ENCODE peak calls at places on chromosome 20, in nine cellular contexts. P is stimulated activated CD8-positive, alpha-beta memory T cell treated with anti-CD3 and anti-CD28 coated beads, Interleukin-4, amount 100 ng/mL, for 1 hour; Y is HepG2; D is HuH-7; E is Caco-2; Q is HT1080; O is AG09309; M is MG63; U is ACHN. V is an unnamed sample.

GRCh38 chr20:40319741-40320499 is 369.1 kb downstream of the MAFB start:
- DNase-seq in P (no peak), Y (no peak), D (no peak), E (no peak), Q (no peak), O (no peak), M (no peak), U (no peak), V (no peak)

GRCh38 chr20:35695245-35695749 is 3.9 kb downstream of the NFS1 start:
- DNase-seq in P (no peak), Y (peak; percentile 67), D (no peak), E (peak; percentile 30), Q (no peak), O (no peak), M (no peak), U (no peak), V (no peak)

GRCh38 chr20:49795125-49795424 is 17.6 kb upstream of the SLC9A8 start:
- DNase-seq in P (no peak), Y (no peak), D (no peak), E (no peak), Q (no peak), O (no peak), M (no peak), U (no peak), V (no peak)

GRCh38 chr20:15320941-15321340 is 983.5 kb upstream of the FLRT3 start:
- DNase-seq in P (no peak), Y (no peak), D (no peak), E (no peak), Q (no peak), O (no peak), M (peak; percentile 1), U (no peak), V (peak; percentile 48)

GRCh38 chr20:48919882-48920526 is 1.5 kb upstream of the ARFGEF2 start:
- DNase-seq in P (no peak), Y (peak; percentile 98), D (peak; percentile 83), E (no peak), Q (no peak), O (no peak), M (no peak), U (no peak), V (no peak)

GRCh38 chr20:47353697-47354387 is 2.7 kb downstream of the ZMYND8 start:
- DNase-seq in P (no peak), Y (no peak), D (no peak), E (no peak), Q (no peak), O (no peak), M (no peak), U (peak; percentile 55), V (no peak)

GRCh38 chr20:6976096-6976495 is 208.6 kb downstream of the BMP2 start:
- DNase-seq in P (no peak), Y (no peak), D (no peak), E (no peak), Q (no peak), O (no peak), M (no peak), U (no peak), V (no peak)

GRCh38 chr20:34254979-34255378 is 13.8 kb downstream of the ASIP start:
- DNase-seq in P (no peak), Y (peak; percentile 78), D (no peak), E (peak; percentile 34), Q (no peak), O (no peak), M (no peak), U (no peak), V (no peak)

GRCh38 chr20:11499235-11499634 is 418.5 kb upstream of the BTBD3 start:
- DNase-seq in P (no peak), Y (no peak), D (no peak), E (no peak), Q (no peak), O (no peak), M (no peak), U (no peak), V (peak; percentile 34)

GRCh38 chr20:46040902-46041535 is 12.0 kb downstream of the SLC12A5 start:
- DNase-seq in P (no peak), Y (peak; percentile 47), D (peak; percentile 76), E (peak; percentile 81), Q (peak; percentile 39), O (no peak), M (peak; percentile 42), U (peak; percentile 56), V (peak; percentile 10)

GRCh38 chr20:10647471-10647870 is 26.3 kb downstream of the JAG1 start:
- DNase-seq in P (no peak), Y (peak; percentile 56), D (peak; percentile 52), E (no peak), Q (no peak), O (no peak), M (no peak), U (peak; percentile 6), V (no peak)

GRCh38 chr20:11982958-11983470 is 65.3 kb downstream of the BTBD3 start:
- DNase-seq in P (no peak), Y (peak; percentile 4), D (no peak), E (no peak), Q (no peak), O (no peak), M (no peak), U (no peak), V (no peak)

GRCh38 chr20:24547967-24548366 is 78.5 kb downstream of the SYNDIG1 start:
- DNase-seq in P (no peak), Y (no peak), D (no peak), E (no peak), Q (no peak), O (no peak), M (no peak), U (no peak), V (no peak)

GRCh38 chr20:25285856-25286798 is 38.2 kb downstream of the PYGB start:
- DNase-seq in P (no peak), Y (no peak), D (no peak), E (peak; percentile 28), Q (no peak), O (no peak), M (no peak), U (no peak), V (no peak)

GRCh38 chr20:63980806-63981728 is at the start of gene PRPF6:
- DNase-seq in P (peak; percentile 88), Y (peak; percentile 97), D (peak; percentile 98), E (peak; percentile 99), Q (peak; percentile 89), O (peak; percentile 63), M (peak; percentile 96), U (peak; percentile 95), V (peak; percentile 83)

GRCh38 chr20:63573739-63574131 is 304 bp downstream of the HELZ2 start:
- DNase-seq in P (no peak), Y (no peak), D (no peak), E (no peak), Q (no peak), O (no peak), M (no peak), U (no peak), V (no peak)

GRCh38 chr20:2394411-2395055 is 13.8 kb downstream of the TGM6 start:
- DNase-seq in P (no peak), Y (no peak), D (no peak), E (no peak), Q (no peak), O (no peak), M (no peak), U (no peak), V (no peak)

V was measured in bronchial epithelial cell.